ENCODE peak calls at places on chromosomes 11 and 22, in four cellular contexts. T, C, P and N are unnamed samples. For H3K4me1, the result is how much of the 10 kb centered on the place peaks cover.

GRCh38 chr11:75445315-75445953 is 12.4 kb upstream of the KLHL35 start:
- DNase-seq in T (no peak), C (peak), P (peak), N (peak)

GRCh38 chr11:119359365-119360229 is 13.1 kb upstream of the MFRP start:
- DNase-seq in T (peak), C (no peak), P (no peak), N (no peak)

GRCh38 chr11:9039194-9039593 is 35.4 kb upstream of the NRIP3 start:
- DNase-seq in T (no peak), C (no peak), P (peak), N (no peak)

GRCh38 chr22:49658902-49659280 is 168.8 kb downstream of the BRD1 start:
- DNase-seq in T (peak), C (no peak), P (no peak), N (no peak)

GRCh38 chr22:43164636-43165035 is 13.3 kb downstream of the TSPO start:
- DNase-seq in T (no peak), C (no peak), P (no peak), N (no peak)

GRCh38 chr22:37470087-37470445 is 16.1 kb downstream of the MFNG start:
- DNase-seq in T (no peak), C (no peak), P (no peak), N (no peak)

GRCh38 chr22:28112548-28113043 is 193.5 kb upstream of the PITPNB start:
- DNase-seq in T (no peak), C (peak), P (peak), N (peak)

GRCh38 chr22:43391306-43391705 is 20.5 kb upstream of the MPPED1 start:
- DNase-seq in T (no peak), C (no peak), P (no peak), N (no peak)

GRCh38 chr11:34639545-34639944 is 18.7 kb downstream of the EHF start:
- DNase-seq in T (no peak), C (no peak), P (no peak), N (no peak)

GRCh38 chr11:44601471-44602370 is 36.3 kb downstream of the CD82 start:
- DNase-seq in T (no peak), C (no peak), P (no peak), N (no peak)

GRCh38 chr11:110525883-110526282 is 96.1 kb downstream of the FDX1 start:
- DNase-seq in T (no peak), C (no peak), P (no peak), N (no peak)

GRCh38 chr11:74696932-74697687 is 34.1 kb downstream of the CHRDL2 start:
- DNase-seq in T (no peak), C (peak), P (no peak), N (peak)

GRCh38 chr11:79059171-79059570 is 381.7 kb downstream of the TENM4 start:
- DNase-seq in T (no peak), C (no peak), P (no peak), N (no peak)

GRCh38 chr22:39946571-39947407 is 13.4 kb upstream of the TMA7B start:
- DNase-seq in T (no peak), C (no peak), P (no peak), N (no peak)

GRCh38 chr22:32910358-32910757 is 108.9 kb downstream of the TIMP3 start:
- DNase-seq in T (no peak), C (no peak), P (no peak), N (no peak)

GRCh38 chr22:37228106-37229011 is 15.7 kb downstream of the RAC2 start:
- DNase-seq in T (peak), C (no peak), P (peak), N (no peak)

GRCh38 chr11:130631119-130631518 is 182.7 kb downstream of the ADAMTS15 start:
- DNase-seq in T (no peak), C (no peak), P (peak), N (no peak)

GRCh38 chr11:72918825-72919224 is 104.6 kb downstream of the ATG16L2 start:
- DNase-seq in T (no peak), C (no peak), P (no peak), N (no peak)

GRCh38 chr22:41910599-41911291 is 4.1 kb downstream of the SHISA8 start:
- DNase-seq in T (no peak), C (peak), P (no peak), N (no peak)

GRCh38 chr22:50058338-50059184 is 463 bp upstream of the TTLL8 start:
- DNase-seq in T (no peak), C (no peak), P (no peak), N (no peak)

GRCh38 chr22:36901411-36902142 is 11.9 kb upstream of the CSF2RB start:
- DNase-seq in T (no peak), C (no peak), P (no peak), N (no peak)

GRCh38 chr22:17952273-17952801 is 72.0 kb downstream of the MICAL3 start:
- DNase-seq in T (no peak), C (no peak), P (no peak), N (no peak)

GRCh38 chr11:84137960-84138359 is 851.8 kb upstream of the CCDC90B start:
- DNase-seq in T (no peak), C (no peak), P (no peak), N (no peak)

GRCh38 chr11:35398881-35399280 is 20.5 kb downstream of the SLC1A2 start:
- DNase-seq in T (no peak), C (no peak), P (no peak), N (no peak)

GRCh38 chr11:73493838-73494598 is 103.9 kb downstream of the FAM168A start:
- DNase-seq in T (no peak), C (no peak), P (peak), N (peak)

GRCh38 chr22:19659805-19660345 is 54.4 kb upstream of the SEPTIN5 start:
- DNase-seq in T (no peak), C (no peak), P (no peak), N (no peak)

GRCh38 chr11:44942029-44942710 is 8.5 kb downstream of the TP53I11 start:
- DNase-seq in T (no peak), C (no peak), P (no peak), N (no peak)

GRCh38 chr11:121716060-121716459 is 263.3 kb upstream of the SORL1-AS1 start:
- DNase-seq in T (no peak), C (no peak), P (no peak), N (no peak)

GRCh38 chr11:116715383-116715782 is 57.4 kb downstream of the BUD13 start:
- DNase-seq in T (no peak), C (no peak), P (no peak), N (no peak)

GRCh38 chr22:38112361-38112760 is 1.9 kb upstream of the BAIAP2L2 start:
- DNase-seq in T (no peak), C (no peak), P (no peak), N (no peak)

GRCh38 chr22:19732403-19733113 is 9.2 kb downstream of the GP1BB start:
- DNase-seq in T (no peak), C (no peak), P (no peak), N (no peak)

GRCh38 chr11:12285811-12286222 is 91.6 kb upstream of the PARVA start:
- DNase-seq in T (no peak), C (no peak), P (no peak), N (no peak)

GRCh38 chr11:65606876-65607613 is 7.0 kb downstream of the MAP3K11 start:
- DNase-seq in T (no peak), C (peak), P (peak), N (peak)

GRCh38 chr11:8389034-8389996 is 125.6 kb upstream of the LMO1 start:
- DNase-seq in T (no peak), C (no peak), P (no peak), N (no peak)

GRCh38 chr11:2525166-2525861 is 80.5 kb downstream of the KCNQ1 start:
- DNase-seq in T (no peak), C (peak), P (no peak), N (no peak)

GRCh38 chr11:134164490-134165370 is 59.0 kb downstream of the NCAPD3 start:
- DNase-seq in T (no peak), C (no peak), P (no peak), N (no peak)

GRCh38 chr11:10659339-10660216 is 34.0 kb downstream of the IRAG1 start:
- DNase-seq in T (no peak), C (no peak), P (peak), N (peak)

GRCh38 chr22:45754822-45755221 is 83.2 kb downstream of the ATXN10 start:
- DNase-seq in T (no peak), C (no peak), P (no peak), N (no peak)

GRCh38 chr22:47474895-47475294 is 712.4 kb downstream of the TBC1D22A start:
- DNase-seq in T (no peak), C (no peak), P (no peak), N (no peak)

GRCh38 chr22:22936915-22937656 is 49.5 kb downstream of the IGLL5 start:
- DNase-seq in T (no peak), C (no peak), P (no peak), N (no peak)

GRCh38 chr22:22935056-22935545 is 47.5 kb downstream of the IGLL5 start:
- DNase-seq in T (no peak), C (no peak), P (no peak), N (no peak)

GRCh38 chr22:22935546-22936157 is 48.0 kb downstream of the IGLL5 start:
- DNase-seq in T (no peak), C (no peak), P (no peak), N (no peak)

GRCh38 chr22:22937894-22938480 is 50.4 kb downstream of the IGLL5 start:
- DNase-seq in T (no peak), C (no peak), P (no peak), N (peak)

GRCh38 chr22:22936190-22936914 is 48.7 kb downstream of the IGLL5 start:
- DNase-seq in T (no peak), C (no peak), P (no peak), N (no peak)
- H3K4me1 ChIP-seq in T (under half), C (under half), P (under half), N (under half)

GRCh38 chr11:66641834-66642233 is 3.3 kb downstream of the RBM4 start:
- DNase-seq in T (no peak), C (no peak), P (no peak), N (no peak)
- H3K4me1 ChIP-seq in T (under half), C (half or more), P (under half), N (under half)

DNA sequence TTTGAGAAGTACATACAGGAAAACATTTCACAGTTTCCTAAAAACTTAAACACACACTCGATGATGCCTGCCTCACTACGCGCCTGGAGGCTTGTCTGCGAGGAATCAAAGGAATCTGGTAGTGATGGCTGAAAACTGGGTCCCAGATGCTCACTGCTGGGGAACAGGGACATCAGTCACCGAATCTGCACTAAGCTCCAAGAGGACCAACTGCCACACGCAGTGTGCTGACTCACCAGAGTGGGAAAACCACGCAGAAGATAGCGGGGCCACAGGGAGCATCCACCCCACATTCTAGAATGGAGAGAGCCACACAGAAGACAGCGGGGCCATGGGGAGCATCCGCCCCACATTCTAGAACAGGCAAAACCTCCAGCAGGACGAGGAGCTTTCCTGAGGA is 24.3 kb upstream of the MOB2 start:
- DNase-seq in T (peak), C (peak), P (no peak), N (no peak)
- H3K4me1 ChIP-seq in T (under half), C (half or more), P (under half), N (under half)

DNA sequence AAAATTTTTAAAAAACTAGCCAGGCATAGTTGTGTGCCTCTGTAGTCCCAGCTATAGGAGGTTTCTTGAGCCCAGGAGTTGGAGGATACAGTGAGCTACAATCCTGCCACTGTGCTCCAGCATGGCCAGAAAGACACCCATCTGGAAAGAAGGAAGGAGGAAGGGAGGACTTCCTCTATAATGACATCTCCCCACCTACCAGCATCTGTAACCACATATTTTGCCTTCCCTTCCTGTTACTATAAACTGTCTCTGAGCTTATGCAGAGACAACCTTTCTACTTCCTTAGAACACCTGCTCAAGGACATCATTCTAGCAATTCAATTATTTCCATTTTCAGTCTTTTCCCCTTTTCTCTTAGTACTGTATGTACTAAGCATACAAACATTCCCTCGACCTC is 2.2 kb upstream of the NUP160 start:
- DNase-seq in T (no peak), C (no peak), P (no peak), N (no peak)
- H3K4me1 ChIP-seq in T (under half), C (under half), P (under half), N (under half)

DNA sequence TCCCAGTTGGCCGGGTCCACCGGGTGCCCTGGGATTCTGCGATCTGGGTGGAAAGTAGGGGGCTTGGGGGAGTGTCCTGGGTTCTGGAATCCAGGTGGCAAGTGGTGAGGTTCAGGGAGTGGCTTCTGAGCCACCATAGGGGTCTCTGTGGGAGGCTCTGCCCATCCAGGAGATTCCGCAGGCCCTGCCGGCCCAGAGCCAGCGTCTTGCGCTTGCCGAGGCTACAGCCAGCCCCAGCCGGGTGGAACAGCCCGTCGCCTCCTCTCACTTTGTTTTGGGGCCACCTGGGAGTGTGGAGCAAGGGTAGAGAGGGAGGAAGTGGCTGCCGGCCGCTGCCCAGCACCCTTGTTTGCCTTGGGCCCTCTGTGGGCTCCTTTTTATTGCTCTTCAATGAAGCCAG is 60.6 kb upstream of the PPP6R3 start:
- DNase-seq in T (peak), C (no peak), P (no peak), N (no peak)
- H3K4me1 ChIP-seq in T (under half), C (under half), P (under half), N (under half)